ENCODE peak calls at places on chromosomes 5 and 9, in five cellular contexts. P is Peyer's patch, B is cardiac muscle cell, W is body of pancreas, A is psoas muscle. Q is an unnamed sample.

GRCh38 chr9:38090170-38090569 is 21.1 kb upstream of the SHB start:
- DNase-seq in P (no peak), B (no peak), W (no peak), A (no peak), Q (no peak)

GRCh38 chr5:75054110-75054930 is 2.0 kb upstream of the GCNT4 start:
- DNase-seq in P (peak; percentile 54), B (peak; percentile 71), W (peak; percentile 67), A (peak; percentile 62), Q (peak; percentile 74)

GRCh38 chr9:14303526-14303925 is 10.4 kb downstream of the NFIB start:
- DNase-seq in P (no peak), B (no peak), W (no peak), A (no peak), Q (no peak)

GRCh38 chr5:59042683-59043082 is 459.8 kb downstream of the RAB3C start:
- DNase-seq in P (peak; percentile 51), B (no peak), W (peak; percentile 33), A (peak; percentile 88), Q (no peak)

GRCh38 chr5:392431-392988 is 50.5 kb upstream of the EXOC3 start:
- DNase-seq in P (peak; percentile 67), B (no peak), W (no peak), A (no peak), Q (no peak)

GRCh38 chr9:23887781-23888180 is 61.7 kb upstream of the ELAVL2 start:
- DNase-seq in P (no peak), B (no peak), W (no peak), A (no peak), Q (no peak)

GRCh38 chr9:103193992-103194391 is 198.9 kb downstream of the CYLC2 start:
- DNase-seq in P (no peak), B (no peak), W (no peak), A (no peak), Q (no peak)

GRCh38 chr5:34658023-34658422 is 1.9 kb downstream of the RAI14 start:
- DNase-seq in P (no peak), B (peak; percentile 21), W (no peak), A (no peak), Q (no peak)

GRCh38 chr5:169350759-169351240 is 49.9 kb upstream of the SLIT3 start:
- DNase-seq in P (no peak), B (peak; percentile 90), W (no peak), A (no peak), Q (peak; percentile 62)

GRCh38 chr5:173293817-173294672 is 34.2 kb downstream of the STC2 start:
- DNase-seq in P (peak; percentile 83), B (peak; percentile 87), W (peak; percentile 81), A (peak; percentile 85), Q (peak; percentile 75)

GRCh38 chr5:71528206-71528605 is 58.9 kb upstream of the MCCC2 start:
- DNase-seq in P (no peak), B (peak; percentile 23), W (no peak), A (no peak), Q (no peak)

GRCh38 chr9:35110327-35110758 is 5.3 kb downstream of the ATOSB start:
- DNase-seq in P (peak; percentile 45), B (peak; percentile 49), W (no peak), A (peak; percentile 72), Q (peak; percentile 80)

GRCh38 chr5:65198777-65199120 is 283.0 kb downstream of the ADAMTS6 start:
- DNase-seq in P (no peak), B (peak; percentile 91), W (no peak), A (no peak), Q (no peak)

GRCh38 chr5:57302643-57303042 is 128.8 kb downstream of the GPBP1 start:
- DNase-seq in P (no peak), B (peak; percentile 35), W (no peak), A (no peak), Q (no peak)

GRCh38 chr5:127236254-127236653 is 54.3 kb upstream of the MEGF10 start:
- DNase-seq in P (no peak), B (no peak), W (no peak), A (no peak), Q (no peak)

GRCh38 chr9:110894731-110895130 is 143.5 kb downstream of the LPAR1 start:
- DNase-seq in P (no peak), B (no peak), W (no peak), A (peak; percentile 54), Q (no peak)

GRCh38 chr9:122029898-122030297 is 63.2 kb downstream of the TTLL11 start:
- DNase-seq in P (no peak), B (no peak), W (no peak), A (no peak), Q (no peak)

GRCh38 chr5:142736247-142736632 is 33.9 kb upstream of the ARHGAP26 start:
- DNase-seq in P (no peak), B (no peak), W (no peak), A (no peak), Q (no peak)

GRCh38 chr5:172546196-172546595 is 91.9 kb upstream of the SH3PXD2B start:
- DNase-seq in P (no peak), B (no peak), W (no peak), A (no peak), Q (no peak)

GRCh38 chr5:173581408-173582197 is 34.8 kb downstream of the BOD1 start:
- DNase-seq in P (peak; percentile 52), B (peak; percentile 60), W (peak; percentile 17), A (no peak), Q (no peak)

GRCh38 chr5:116225318-116225717 is 140.5 kb downstream of the COMMD10 start:
- DNase-seq in P (no peak), B (no peak), W (no peak), A (no peak), Q (no peak)

GRCh38 chr9:132546148-132547051 is 36.0 kb upstream of the BARHL1 start:
- DNase-seq in P (no peak), B (peak; percentile 57), W (peak; percentile 41), A (peak; percentile 51), Q (peak; percentile 74)
- H3K4me3 ChIP-seq in P (no peak overlapping the region), B (peak overlapping the region; percentile 11), W (no peak overlapping the region), A (peak overlapping the region; percentile 25), Q (no peak overlapping the region)

DNA sequence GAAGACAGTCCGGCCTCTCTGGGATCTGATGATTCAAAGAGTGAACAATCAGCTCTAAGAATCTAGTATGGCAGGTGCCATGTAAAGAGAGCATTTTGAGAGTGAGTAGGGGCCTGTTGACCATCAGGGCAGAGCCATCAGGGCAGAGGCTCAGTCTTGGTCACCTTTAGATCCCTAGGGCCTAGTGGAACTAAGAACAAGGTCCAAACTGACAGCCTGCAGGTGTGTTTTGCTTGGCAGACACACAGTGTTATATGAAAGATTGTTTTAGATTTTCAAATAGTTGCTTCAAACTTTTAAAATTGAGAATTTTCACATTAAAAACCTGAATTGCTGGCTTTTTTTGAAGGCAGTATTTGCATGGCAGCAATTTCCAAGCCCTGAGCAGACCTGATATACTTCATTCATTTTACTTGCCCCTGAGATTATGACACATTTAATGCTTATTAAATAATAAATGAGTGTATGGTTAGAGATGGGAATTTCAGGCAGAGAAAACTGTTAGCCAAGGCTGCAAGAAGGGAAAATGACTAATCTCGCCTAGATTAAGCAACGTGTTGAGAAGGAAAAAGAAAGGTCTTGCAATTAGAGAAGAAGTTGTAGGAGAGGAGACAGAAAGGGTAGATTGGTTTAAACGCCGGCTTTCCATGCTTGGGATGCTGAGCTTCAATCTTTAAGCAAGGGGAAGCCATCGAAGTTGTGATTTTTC is 279.6 kb downstream of the ARRDC3 start:
- DNase-seq in P (no peak), B (peak; percentile 69), W (no peak), A (no peak), Q (no peak)
- H3K27ac ChIP-seq in P (no peak overlapping the region), B (no peak overlapping the region), W (no peak overlapping the region), A (no peak overlapping the region), Q (no peak overlapping the region)

GRCh38 chr5:181245427-181246275 is 1.9 kb upstream of the RACK1 start:
- DNase-seq in P (no peak), B (no peak), W (peak; percentile 37), A (peak; percentile 61), Q (peak; percentile 83)

GRCh38 chr5:181243020-181243520 is 636 bp downstream of the RACK1 start:
- DNase-seq in P (no peak), B (no peak), W (no peak), A (peak; percentile 62), Q (peak; percentile 76)

GRCh38 chr5:181243521-181244307 is at the start of gene RACK1:
- DNase-seq in P (peak; percentile 94), B (peak; percentile 92), W (peak; percentile 91), A (peak; percentile 93), Q (peak; percentile 94)

GRCh38 chr5:181246276-181247050 is 2.8 kb upstream of the RACK1 start:
- DNase-seq in P (peak; percentile 94), B (peak; percentile 89), W (peak; percentile 92), A (peak; percentile 96), Q (peak; percentile 97)

GRCh38 chr5:181248277-181248676 is 4.6 kb upstream of the RACK1 start:
- DNase-seq in P (no peak), B (no peak), W (no peak), A (no peak), Q (no peak)
- TF ChIP-seq CTCF in P (no peak), B (no peak), W (no peak), A (no peak), Q (no peak)

DNA sequence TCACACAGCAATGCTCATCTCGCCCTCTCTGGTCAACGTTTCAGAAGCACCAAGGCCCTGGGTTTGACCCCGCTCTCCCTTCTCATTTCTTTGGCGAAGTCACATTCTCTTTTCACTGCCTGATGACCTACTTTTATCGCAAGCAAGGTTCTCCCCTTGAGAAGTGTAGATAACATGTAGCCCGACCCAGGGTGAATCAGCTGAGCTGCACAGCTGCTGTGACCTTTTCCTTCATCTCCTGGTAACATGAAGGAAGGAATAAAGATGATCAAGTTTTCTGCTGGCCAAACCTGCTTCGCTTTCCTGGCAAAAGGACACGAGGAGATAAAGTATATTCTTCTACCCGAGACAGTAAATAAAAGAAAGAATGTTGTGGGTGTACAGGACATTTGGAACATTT is 155.2 kb upstream of the ZNF462 start:
- DNase-seq in P (no peak), B (peak; percentile 48), W (peak; percentile 6), A (peak; percentile 51), Q (no peak)
- H3K4me3 ChIP-seq in P (no peak overlapping the region), B (no peak overlapping the region), W (no peak overlapping the region), A (peak overlapping the region; percentile 36), Q (no peak overlapping the region)

DNA sequence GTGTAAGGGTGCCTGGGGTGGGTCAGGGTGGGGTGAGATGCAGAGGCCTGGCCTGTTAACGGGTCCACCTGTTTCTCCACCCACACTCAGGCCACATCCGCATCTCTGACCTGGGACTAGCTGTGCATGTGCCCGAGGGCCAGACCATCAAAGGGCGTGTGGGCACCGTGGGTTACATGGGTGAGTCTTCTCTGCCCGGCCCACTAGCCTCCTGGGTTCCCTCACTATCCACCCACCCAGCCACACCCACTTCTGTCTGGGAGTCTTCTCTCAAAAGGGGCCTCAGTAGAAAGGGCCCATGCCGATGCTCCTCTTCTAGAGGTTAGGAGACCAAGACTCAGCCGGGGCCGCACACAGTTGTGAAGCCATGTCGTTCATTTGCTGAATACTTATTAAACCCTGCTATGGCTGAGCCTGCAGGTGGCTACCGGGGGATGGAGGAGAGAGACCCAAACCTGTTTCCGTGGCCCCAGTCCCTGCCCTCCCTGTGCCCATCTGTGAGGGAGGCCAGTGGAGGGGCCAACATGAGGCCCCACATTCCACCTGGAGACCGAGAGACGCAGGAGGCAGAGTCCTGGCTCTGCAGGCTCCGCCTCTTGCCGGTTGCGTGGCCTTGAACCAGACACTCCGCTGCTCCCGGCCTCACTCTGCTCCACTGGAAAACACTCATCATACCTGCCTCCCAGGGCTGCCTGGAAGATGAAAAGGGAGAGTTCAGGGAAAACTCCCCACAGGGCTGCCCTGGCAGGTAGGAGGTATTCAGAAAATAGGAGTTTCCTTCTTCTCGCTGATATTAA is 8.7 kb downstream of the GRK6 start:
- DNase-seq in P (no peak), B (no peak), W (no peak), A (no peak), Q (no peak)
- H3K27ac ChIP-seq in P (no peak overlapping the region), B (no peak overlapping the region), W (no peak overlapping the region), A (no peak overlapping the region), Q (no peak overlapping the region)

Q was measured in kidney.